ENCODE peak calls at places on chromosomes 6 and 20, in eight cellular contexts. O is skeletal muscle cell, E is lower leg skin, Q is DMS153, F is activated T-cell treated with anti-CD3 and anti-CD28 coated beads for 1 hour, C is HT1080, J is mesendoderm, K is tibial artery. I is an unnamed sample.

GRCh38 chr6:47111685-47112084 is 69.6 kb upstream of the ADGRF1 start:
- DNase-seq in O (no peak), E (no peak), Q (no peak), F (no peak), C (peak; percentile 84), J (peak; percentile 91), K (no peak), I (no peak)

GRCh38 chr6:55443238-55444134 is 116.2 kb downstream of the GFRAL start:
- DNase-seq in O (peak; percentile 82), E (no peak), Q (no peak), F (no peak), C (no peak), J (no peak), K (no peak), I (no peak)

GRCh38 chr20:5691918-5692618 is 58.1 kb upstream of the SHLD1 start:
- DNase-seq in O (no peak), E (no peak), Q (no peak), F (no peak), C (no peak), J (no peak), K (no peak), I (no peak)

GRCh38 chr20:26216025-26216424 is 519.4 kb upstream of the ZNF337 start:
- DNase-seq in O (no peak), E (no peak), Q (no peak), F (no peak), C (peak; percentile 24), J (no peak), K (no peak), I (no peak)

GRCh38 chr20:59671661-59672471 is 67.5 kb downstream of the PHACTR3 start:
- DNase-seq in O (no peak), E (peak; percentile 61), Q (no peak), F (no peak), C (no peak), J (no peak), K (no peak), I (no peak)

GRCh38 chr20:3923818-3924217 is 34.6 kb downstream of the PANK2 start:
- DNase-seq in O (peak; percentile 53), E (no peak), Q (no peak), F (no peak), C (no peak), J (no peak), K (no peak), I (no peak)

GRCh38 chr6:149052350-149053106 is 265.0 kb upstream of the TAB2 start:
- DNase-seq in O (no peak), E (no peak), Q (no peak), F (no peak), C (no peak), J (no peak), K (no peak), I (no peak)

GRCh38 chr6:40378071-40378724 is 209.0 kb downstream of the LRFN2 start:
- DNase-seq in O (no peak), E (peak; percentile 69), Q (no peak), F (no peak), C (no peak), J (no peak), K (no peak), I (no peak)

GRCh38 chr20:40945754-40946451 is 82.7 kb upstream of the TOP1 start:
- DNase-seq in O (no peak), E (no peak), Q (no peak), F (no peak), C (peak; percentile 55), J (peak; percentile 86), K (peak; percentile 73), I (no peak)

GRCh38 chr20:17796096-17796563 is 96.4 kb downstream of the BANF2 start:
- DNase-seq in O (no peak), E (no peak), Q (no peak), F (no peak), C (no peak), J (no peak), K (peak; percentile 80), I (no peak)

GRCh38 chr6:25369043-25369442 is 89.9 kb downstream of the CARMIL1 start:
- DNase-seq in O (no peak), E (no peak), Q (peak; percentile 47), F (no peak), C (no peak), J (no peak), K (no peak), I (no peak)

GRCh38 chr6:33863084-33863483 is 59.3 kb upstream of the MLN start:
- DNase-seq in O (no peak), E (no peak), Q (no peak), F (no peak), C (no peak), J (no peak), K (no peak), I (no peak)

GRCh38 chr6:79373880-79374279 is 139.4 kb upstream of the HMGN3 start:
- DNase-seq in O (no peak), E (no peak), Q (no peak), F (no peak), C (no peak), J (no peak), K (no peak), I (no peak)

GRCh38 chr6:170416959-170417606 is 110.5 kb downstream of the FAM120B start:
- DNase-seq in O (no peak), E (no peak), Q (no peak), F (no peak), C (no peak), J (no peak), K (no peak), I (no peak)

GRCh38 chr6:6006428-6007310 is at the start of gene NRN1:
- DNase-seq in O (no peak), E (no peak), Q (no peak), F (no peak), C (no peak), J (peak; percentile 35), K (no peak), I (no peak)

GRCh38 chr6:68533339-68533795 is 101.7 kb upstream of the ADGRB3 start:
- DNase-seq in O (no peak), E (no peak), Q (no peak), F (no peak), C (no peak), J (no peak), K (no peak), I (no peak)

GRCh38 chr6:125872259-125872921 is 81.6 kb downstream of the NCOA7 start:
- DNase-seq in O (no peak), E (no peak), Q (no peak), F (no peak), C (no peak), J (peak; percentile 30), K (no peak), I (no peak)

GRCh38 chr20:14189794-14190402 is 147.5 kb downstream of the FLRT3 start:
- DNase-seq in O (no peak), E (no peak), Q (peak; percentile 1), F (no peak), C (peak; percentile 39), J (peak; percentile 21), K (no peak), I (no peak)

GRCh38 chr6:87938287-87938686 is 109.4 kb upstream of the SPACA1 start:
- DNase-seq in O (no peak), E (no peak), Q (no peak), F (no peak), C (no peak), J (no peak), K (no peak), I (no peak)

GRCh38 chr20:57647933-57648785 is 27.9 kb upstream of the ZBP1 start:
- DNase-seq in O (no peak), E (peak; percentile 77), Q (no peak), F (no peak), C (no peak), J (no peak), K (no peak), I (no peak)

GRCh38 chr6:125789576-125790402 is 971 bp upstream of the NCOA7 start:
- DNase-seq in O (no peak), E (peak; percentile 90), Q (peak; percentile 62), F (peak; percentile 20), C (no peak), J (peak; percentile 72), K (peak; percentile 88), I (peak; percentile 24)

GRCh38 chr20:50980071-50980681 is 21.6 kb downstream of the MOCS3 start:
- DNase-seq in O (peak; percentile 98), E (no peak), Q (no peak), F (no peak), C (peak; percentile 95), J (peak; percentile 41), K (no peak), I (no peak)

GRCh38 chr6:119224095-119224701 is 125.4 kb downstream of the MAN1A1 start:
- DNase-seq in O (no peak), E (no peak), Q (no peak), F (no peak), C (no peak), J (no peak), K (no peak), I (no peak)

GRCh38 chr6:110140650-110141049 is 38.8 kb downstream of the WASF1 start:
- DNase-seq in O (peak; percentile 69), E (no peak), Q (no peak), F (no peak), C (peak; percentile 68), J (peak; percentile 77), K (no peak), I (no peak)

GRCh38 chr6:1855890-1856289 is 246.2 kb downstream of the FOXC1 start:
- DNase-seq in O (no peak), E (no peak), Q (no peak), F (no peak), C (no peak), J (no peak), K (no peak), I (no peak)

GRCh38 chr20:11473971-11474370 is 443.7 kb upstream of the BTBD3 start:
- DNase-seq in O (no peak), E (no peak), Q (no peak), F (no peak), C (peak; percentile 80), J (no peak), K (no peak), I (no peak)

GRCh38 chr6:45049188-45049843 is 278.8 kb upstream of the RUNX2 start:
- DNase-seq in O (no peak), E (no peak), Q (no peak), F (no peak), C (peak; percentile 77), J (peak; percentile 67), K (no peak), I (no peak)

GRCh38 chr20:48732081-48732829 is 95.5 kb downstream of the PREX1 start:
- DNase-seq in O (no peak), E (no peak), Q (no peak), F (no peak), C (no peak), J (no peak), K (no peak), I (no peak)

I was measured in T-helper 17 cell.